ENCODE peak calls at places on chromosomes 7 and 10, in ten cellular contexts. Q is AG04450, R is astrocyte of the cerebellum, O is fibroblast of the aortic adventitia, H is coronary artery, F is transverse colon, E is HCT116, A is SK-N-SH, U is dorsolateral prefrontal cortex, Z is neural progenitor cell. K is an unnamed sample.

GRCh38 chr10:73905256-73906018 is 5.5 kb upstream of the PLAU start:
- DNase-seq in F (no peak), O (no peak), Z (no peak), H (no peak), Q (no peak), E (no peak), R (no peak), A (no peak), U (no peak), K (no peak)

GRCh38 chr10:119872860-119873671 is 423 bp upstream of the MCMBP start:
- DNase-seq in Q (peak), A (peak), U (peak), E (peak), Z (peak), O (peak), R (no peak), F (peak), H (peak), K (peak)

GRCh38 chr7:87816389-87816788 is 59.8 kb downstream of the SLC25A40 start:
- DNase-seq in Q (no peak), R (no peak), O (no peak), Z (no peak), E (no peak), H (no peak), A (no peak), F (no peak), U (no peak), K (no peak)

GRCh38 chr7:101941481-101942383 is 124.3 kb downstream of the CUX1 start:
- DNase-seq in O (peak), U (peak), R (peak), F (peak), A (no peak), Z (no peak), H (no peak), E (peak), Q (no peak), K (no peak)

GRCh38 chr10:61452655-61453641 is at the start of gene TMEM26:
- DNase-seq in Z (peak), A (peak), O (peak), E (no peak), H (no peak), R (no peak), U (no peak), Q (no peak), F (peak), K (peak)

GRCh38 chr10:87842776-87843497 is 20.4 kb downstream of the KLLN start:
- DNase-seq in U (no peak), F (no peak), H (no peak), E (no peak), O (peak), Z (no peak), A (no peak), Q (peak), R (no peak), K (no peak)

GRCh38 chr10:95655571-95656290 is 780 bp downstream of the ALDH18A1 start:
- DNase-seq in A (peak), U (no peak), R (no peak), O (peak), E (no peak), H (no peak), Z (peak), Q (no peak), F (peak), K (no peak)

GRCh38 chr7:84502222-84502621 is 307.6 kb upstream of the SEMA3A start:
- DNase-seq in H (no peak), U (no peak), Q (no peak), O (no peak), E (no peak), F (no peak), R (no peak), Z (no peak), A (no peak), K (no peak)

GRCh38 chr7:460374-461117 is 59.1 kb downstream of the PDGFA start:
- DNase-seq in Z (peak), O (peak), U (no peak), F (no peak), A (no peak), H (no peak), E (no peak), Q (no peak), R (no peak), K (no peak)

GRCh38 chr7:48096273-48096672 is 7.2 kb downstream of the UPP1 start:
- DNase-seq in R (no peak), Q (no peak), O (no peak), H (no peak), F (no peak), U (no peak), E (no peak), Z (no peak), A (no peak), K (peak)

GRCh38 chr7:17056491-17057142 is 174.8 kb upstream of the AGR3 start:
- DNase-seq in Q (peak), E (no peak), Z (no peak), R (no peak), H (no peak), O (peak), F (no peak), U (no peak), A (no peak), K (no peak)

GRCh38 chr7:78770422-78771410 is 682.8 kb downstream of the MAGI2 start:
- DNase-seq in H (no peak), E (no peak), Z (peak), F (no peak), R (no peak), U (peak), Q (peak), A (peak), O (peak), K (no peak)

GRCh38 chr7:73623798-73624668 is at the start of gene MLXIPL:
- DNase-seq in Z (peak), F (peak), U (peak), H (no peak), O (no peak), Q (no peak), E (peak), R (no peak), A (peak), K (peak)

GRCh38 chr7:37377231-37377630 is 71.4 kb downstream of the ELMO1 start:
- DNase-seq in O (no peak), E (no peak), R (no peak), U (no peak), Z (no peak), F (no peak), A (no peak), Q (no peak), H (no peak), K (no peak)

GRCh38 chr7:143485500-143485899 is 7.8 kb downstream of the TAS2R41 start:
- DNase-seq in H (no peak), Q (no peak), O (peak), E (no peak), R (no peak), Z (no peak), F (no peak), U (no peak), A (no peak), K (no peak)

GRCh38 chr7:29194594-29195417 is at the start of gene CHN2:
- DNase-seq in Q (no peak), A (peak), O (peak), H (no peak), F (peak), R (no peak), E (no peak), U (peak), Z (peak), K (no peak)

GRCh38 chr10:20768849-20769248 is 128.3 kb downstream of the NEBL start:
- DNase-seq in A (peak), F (no peak), Q (no peak), U (no peak), R (peak), Z (peak), H (no peak), O (peak), E (no peak), K (no peak)

GRCh38 chr7:108000875-108001758 is 1.8 kb downstream of the LAMB1 start:
- DNase-seq in A (peak), Q (no peak), R (no peak), O (peak), Z (peak), H (no peak), E (no peak), F (peak), U (peak), K (no peak)

GRCh38 chr7:28330384-28331070 is 81.8 kb upstream of the CREB5 start:
- DNase-seq in Q (no peak), R (no peak), U (no peak), E (no peak), F (no peak), H (no peak), O (peak), Z (no peak), A (no peak), K (no peak)

GRCh38 chr10:75208177-75208576 is 2.4 kb upstream of the VDAC2 start:
- DNase-seq in Q (no peak), F (no peak), A (no peak), E (no peak), Z (no peak), O (peak), U (no peak), H (no peak), R (no peak), K (no peak)

GRCh38 chr7:124263232-124263827 is 230.5 kb upstream of the TMEM229A start:
- DNase-seq in A (no peak), H (no peak), F (no peak), Z (peak), R (no peak), Q (no peak), E (peak), O (peak), U (no peak), K (no peak)

GRCh38 chr10:1215862-1216575 is 159.8 kb downstream of the WDR37 start:
- DNase-seq in U (no peak), A (no peak), Q (no peak), E (no peak), F (no peak), Z (no peak), O (no peak), H (no peak), R (no peak), K (peak)

GRCh38 chr7:33195264-33195663 is 65.9 kb downstream of the BBS9 start:
- DNase-seq in R (peak), O (peak), E (no peak), Z (no peak), A (no peak), U (no peak), Q (peak), H (no peak), F (no peak), K (no peak)

GRCh38 chr7:48300301-48300700 is 129.0 kb downstream of the ABCA13 start:
- DNase-seq in F (no peak), U (no peak), Z (no peak), Q (no peak), H (no peak), E (no peak), R (no peak), A (no peak), O (no peak), K (no peak)

GRCh38 chr7:157692156-157693011 is 355.6 kb downstream of the DNAJB6 start:
- DNase-seq in H (peak), Q (no peak), U (peak), F (no peak), A (no peak), R (no peak), Z (peak), E (no peak), O (no peak), K (peak)

GRCh38 chr10:131982185-131982756 is 548 bp upstream of the BNIP3 start:
- DNase-seq in E (no peak), U (no peak), Q (no peak), R (no peak), A (peak), O (no peak), F (no peak), H (no peak), Z (no peak), K (no peak)

GRCh38 chr10:70167246-70167645 is 3.1 kb downstream of the SAR1A start:
- DNase-seq in Z (no peak), U (no peak), E (no peak), H (no peak), Q (no peak), F (no peak), A (no peak), R (no peak), O (no peak), K (no peak)

GRCh38 chr7:90596745-90597526 is 815 bp downstream of the CDK14 start:
- DNase-seq in A (peak), Z (peak), R (no peak), U (no peak), E (no peak), H (no peak), F (no peak), O (peak), Q (no peak), K (no peak)

GRCh38 chr7:107971613-107972012 is 31.3 kb downstream of the LAMB1 start:
- DNase-seq in R (no peak), F (no peak), H (no peak), O (peak), Z (no peak), A (no peak), E (no peak), U (no peak), Q (no peak), K (no peak)

GRCh38 chr7:115356139-115356746 is 434.3 kb downstream of the MDFIC start:
- DNase-seq in R (no peak), A (no peak), O (peak), Z (peak), F (no peak), E (peak), H (no peak), U (no peak), Q (no peak), K (no peak)

GRCh38 chr10:132178885-132179545 is 7.7 kb upstream of the DPYSL4 start:
- DNase-seq in H (no peak), F (no peak), R (no peak), Q (no peak), E (no peak), Z (no peak), U (no peak), A (no peak), O (no peak), K (no peak)

GRCh38 chr7:138799336-138799965 is 1.5 kb upstream of the ATP6V0A4 start:
- DNase-seq in F (no peak), U (no peak), R (no peak), H (no peak), A (no peak), Q (no peak), E (no peak), O (no peak), Z (no peak), K (no peak)

GRCh38 chr10:88923525-88923924 is 29.0 kb downstream of the ACTA2 start:
- DNase-seq in U (no peak), E (no peak), Z (no peak), H (no peak), O (peak), Q (no peak), F (no peak), A (no peak), R (no peak), K (no peak)

GRCh38 chr7:46752881-46753366 is 829.0 kb downstream of the TNS3 start:
- DNase-seq in Z (no peak), H (no peak), Q (no peak), E (peak), O (peak), R (no peak), U (no peak), A (no peak), F (no peak), K (no peak)

GRCh38 chr7:94396044-94396443 is 1.3 kb downstream of the COL1A2 start:
- DNase-seq in A (no peak), H (no peak), Q (peak), E (no peak), U (no peak), O (peak), Z (peak), R (no peak), F (no peak), K (no peak)

GRCh38 chr7:909358-910329 is 33.3 kb downstream of the GET4 start:
- DNase-seq in O (peak), F (peak), Z (peak), A (peak), E (no peak), U (peak), R (no peak), H (no peak), Q (no peak), K (no peak)

GRCh38 chr7:3754488-3755365 is 453.7 kb downstream of the SDK1 start:
- DNase-seq in Q (peak), Z (peak), U (peak), R (peak), E (no peak), O (peak), H (no peak), A (peak), F (peak), K (no peak)

GRCh38 chr7:96778263-96778662 is 68.6 kb upstream of the SEM1 start:
- DNase-seq in E (peak), A (peak), Q (no peak), O (no peak), R (no peak), U (no peak), H (no peak), Z (peak), F (no peak), K (no peak)
- TF ChIP-seq CTCF in E (peak), A (peak), Q (no peak), O (no peak), R (no peak), U (no peak), H (no peak), Z (peak), F (no peak), K (peak)

GRCh38 chr7:44348300-44348699 is 22.9 kb upstream of the CAMK2B start:
- DNase-seq in O (peak), E (peak), F (no peak), Z (peak), Q (peak), H (no peak), R (no peak), U (no peak), A (peak), K (no peak)
- TF ChIP-seq CTCF in O (peak), E (peak), F (no peak), Z (peak), Q (peak), H (no peak), R (peak), U (no peak), A (peak), K (peak)

DNA sequence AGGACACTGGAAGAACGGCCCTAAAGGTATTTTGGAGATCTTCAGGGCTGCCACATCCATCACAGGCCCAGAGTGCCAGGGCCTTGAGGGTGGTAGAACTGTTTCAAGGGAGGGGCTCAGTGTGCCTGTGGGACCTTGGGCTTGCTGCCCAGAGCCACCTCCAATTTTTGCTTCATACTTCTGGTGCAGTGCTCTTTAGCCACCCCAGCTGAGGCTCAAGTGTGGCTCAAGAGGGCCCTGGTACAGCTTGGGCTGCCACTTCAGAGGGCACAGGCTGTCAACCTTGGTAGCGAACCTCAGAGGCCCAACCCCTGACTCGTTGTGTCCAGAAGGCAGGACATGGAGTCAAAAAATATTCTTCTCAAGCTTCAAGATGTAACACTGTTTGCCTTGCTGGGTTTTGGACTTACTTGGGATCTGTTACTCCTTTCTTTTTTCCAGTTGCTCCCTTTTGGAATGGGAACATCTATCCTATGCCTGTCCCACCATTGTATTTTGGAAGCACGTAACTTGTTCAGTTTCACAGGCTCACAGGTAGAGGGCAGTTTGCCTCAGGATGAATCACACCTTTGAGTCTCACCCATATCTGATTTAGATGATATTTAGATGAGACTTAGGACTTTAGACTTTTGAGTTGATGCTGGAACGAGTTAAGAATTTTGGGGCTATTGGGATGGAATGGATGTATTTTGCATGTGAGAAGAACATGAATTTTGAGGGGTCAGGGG is 224.8 kb downstream of the RPS24 start:
- DNase-seq in F (no peak), Q (no peak), U (no peak), O (no peak), Z (no peak), E (no peak), H (no peak), R (no peak), A (no peak), K (no peak)
- TF ChIP-seq CTCF in F (peak), Q (no peak), U (no peak), O (no peak), Z (peak), E (peak), H (no peak), R (no peak), A (no peak), K (no peak)

GRCh38 chr10:3773465-3774017 is 11.5 kb downstream of the KLF6 start:
- DNase-seq in U (no peak), F (no peak), O (peak), H (peak), E (no peak), A (no peak), Q (no peak), Z (no peak), R (no peak), K (no peak)
- TF ChIP-seq CTCF in U (no peak), F (no peak), O (no peak), H (no peak), E (no peak), A (no peak), Q (no peak), Z (no peak), R (no peak), K (no peak)

GRCh38 chr7:117623606-117624005 is 143.8 kb downstream of the CFTR start:
- DNase-seq in Q (no peak), Z (no peak), U (no peak), O (no peak), R (no peak), A (no peak), E (no peak), H (no peak), F (no peak), K (no peak)
- TF ChIP-seq CTCF in Q (no peak), Z (no peak), U (no peak), O (no peak), R (no peak), A (no peak), E (no peak), H (no peak), F (no peak), K (no peak)

K was measured in osteocyte.